ENCODE peak calls at places on chromosomes 5 and 9, in six cellular contexts. S is Calu3; K is activated CD8-positive, alpha-beta memory T cell treated with anti-CD3 and anti-CD28 coated beads for 1 hour; M is KBM-7; O is neural progenitor cell; B is glutamatergic neuron. R is an unnamed sample.

GRCh38 chr5:156036640-156037039 is 290.3 kb upstream of the SGCD start:
- DNase-seq in S (no peak), K (no peak), M (no peak), O (no peak), B (no peak), R (no peak)

GRCh38 chr5:147391781-147392180 is 118.1 kb downstream of the DPYSL3 start:
- DNase-seq in S (peak; percentile 56), K (no peak), M (peak; percentile 22), O (peak; percentile 57), B (peak; percentile 55), R (peak; percentile 68)

GRCh38 chr9:95495988-95496387 is 20.8 kb downstream of the PTCH1 start:
- DNase-seq in S (no peak), K (no peak), M (no peak), O (peak; percentile 93), B (no peak), R (no peak)

GRCh38 chr9:6024035-6024554 is 8.7 kb upstream of the RANBP6 start:
- DNase-seq in S (peak; percentile 14), K (no peak), M (peak; percentile 51), O (peak; percentile 44), B (no peak), R (peak; percentile 99)

GRCh38 chr5:72559866-72560766 is 52.9 kb upstream of the ZNF366 start:
- DNase-seq in S (no peak), K (no peak), M (peak; percentile 18), O (no peak), B (no peak), R (peak; percentile 50)

GRCh38 chr5:170534177-170534576 is 30.4 kb downstream of the KCNIP1 start:
- DNase-seq in S (peak; percentile 64), K (no peak), M (no peak), O (no peak), B (no peak), R (no peak)

GRCh38 chr5:6686916-6687409 is 26.3 kb upstream of the TENT4A start:
- DNase-seq in S (no peak), K (no peak), M (peak; percentile 71), O (peak; percentile 86), B (peak; percentile 57), R (peak; percentile 42)

GRCh38 chr9:123455187-123455586 is 99.2 kb downstream of the CRB2 start:
- DNase-seq in S (no peak), K (no peak), M (no peak), O (no peak), B (peak; percentile 33), R (no peak)

GRCh38 chr5:52922384-52922783 is 66.8 kb upstream of the ITGA2 start:
- DNase-seq in S (peak; percentile 81), K (no peak), M (no peak), O (peak; percentile 11), B (no peak), R (no peak)

GRCh38 chr9:34783951-34784487 is 74.1 kb upstream of the CCL21 start:
- DNase-seq in S (no peak), K (no peak), M (no peak), O (no peak), B (no peak), R (no peak)

GRCh38 chr5:33975846-33976245 is 8.6 kb downstream of the SLC45A2 start:
- DNase-seq in S (no peak), K (no peak), M (no peak), O (peak; percentile 17), B (no peak), R (no peak)

GRCh38 chr5:61334224-61335196 is 2.5 kb downstream of the ZSWIM6 start:
- DNase-seq in S (no peak), K (no peak), M (peak; percentile 25), O (peak; percentile 76), B (no peak), R (peak; percentile 41)

GRCh38 chr5:52269853-52270252 is 517.9 kb upstream of the ITGA1 start:
- DNase-seq in S (no peak), K (no peak), M (no peak), O (no peak), B (no peak), R (peak; percentile 26)

GRCh38 chr5:28234356-28234968 is 1196.1 kb upstream of the CDH9 start:
- DNase-seq in S (no peak), K (no peak), M (no peak), O (no peak), B (no peak), R (no peak)

GRCh38 chr9:118595719-118596305 is 773.4 kb downstream of the BRINP1 start:
- DNase-seq in S (peak; percentile 0), K (no peak), M (peak; percentile 1), O (peak; percentile 73), B (peak; percentile 43), R (no peak)

GRCh38 chr5:78377056-78377717 is 16.8 kb downstream of the SCAMP1 start:
- DNase-seq in S (no peak), K (no peak), M (no peak), O (no peak), B (no peak), R (no peak)

GRCh38 chr5:86228147-86228546 is 389.6 kb upstream of the COX7C start:
- DNase-seq in S (no peak), K (no peak), M (no peak), O (no peak), B (no peak), R (no peak)

GRCh38 chr5:132227485-132228240 is at the start of gene P4HA2:
- DNase-seq in S (peak; percentile 92), K (no peak), M (peak; percentile 66), O (peak; percentile 86), B (peak; percentile 78), R (peak; percentile 48)

GRCh38 chr9:136515276-136515675 is 30.6 kb downstream of the NOTCH1 start:
- DNase-seq in S (no peak), K (no peak), M (no peak), O (no peak), B (no peak), R (no peak)

GRCh38 chr9:6757988-6758417 is 230 bp downstream of the KDM4C start:
- DNase-seq in S (no peak), K (peak; percentile 74), M (no peak), O (no peak), B (peak; percentile 97), R (no peak)

GRCh38 chr9:124297915-124298645 is 40.3 kb downstream of the NEK6 start:
- DNase-seq in S (no peak), K (no peak), M (no peak), O (no peak), B (no peak), R (no peak)